ENCODE peak calls at places on chromosomes 13 and 19, in ten cellular contexts. W is Peyer's patch; M is fibroblast of lung; U is fibroblast of pulmonary artery; C is IMR-90; J is CD8-positive, alpha-beta T cell; P is tibial nerve; V is A673; I is choroid plexus epithelial cell; Q is GM12878. N is an unnamed sample.

GRCh38 chr13:114004416-114005205 is 30.7 kb upstream of the C13orf46 start:
- DNase-seq in P (peak), W (no peak), C (peak), Q (no peak), M (peak), V (no peak), U (peak), J (no peak), I (peak), N (no peak)

GRCh38 chr19:28495046-28495445 is 717.9 kb downstream of the UQCRFS1 start:
- DNase-seq in C (no peak), V (no peak), Q (no peak), U (peak), I (peak), W (no peak), J (no peak), P (no peak), M (no peak), N (no peak)

GRCh38 chr13:32330438-32330837 is 15.1 kb downstream of the BRCA2 start:
- DNase-seq in M (peak), U (peak), V (no peak), W (no peak), Q (no peak), C (peak), P (no peak), I (peak), J (no peak), N (peak)

GRCh38 chr19:35154535-35155406 is at the start of gene FXYD5:
- DNase-seq in C (peak), V (peak), M (peak), J (peak), Q (no peak), U (peak), P (no peak), W (no peak), I (peak), N (peak)

GRCh38 chr13:47904239-47904638 is 96.8 kb downstream of the SUCLA2 start:
- DNase-seq in V (no peak), U (no peak), C (no peak), I (no peak), M (no peak), P (no peak), W (no peak), J (no peak), Q (no peak), N (no peak)

GRCh38 chr13:106796280-106797047 is 228.5 kb upstream of the ARGLU1 start:
- DNase-seq in U (no peak), I (no peak), W (no peak), J (no peak), C (no peak), Q (peak), M (no peak), P (no peak), V (no peak), N (no peak)

GRCh38 chr13:40083841-40084240 is 428.4 kb downstream of the COG6 start:
- DNase-seq in J (no peak), M (no peak), P (no peak), V (no peak), Q (no peak), U (no peak), W (no peak), I (no peak), C (no peak), N (no peak)

GRCh38 chr19:35673121-35673804 is 6.9 kb downstream of the UPK1A start:
- DNase-seq in I (peak), Q (no peak), J (peak), U (peak), V (no peak), M (peak), C (peak), W (no peak), P (no peak), N (peak)

GRCh38 chr13:30572859-30573275 is 44.9 kb upstream of the USPL1 start:
- DNase-seq in J (peak), I (peak), M (peak), Q (peak), P (no peak), V (peak), C (peak), U (peak), W (no peak), N (peak)

GRCh38 chr19:33898062-33898677 is 101.5 kb downstream of the KCTD15 start:
- DNase-seq in J (no peak), I (no peak), C (no peak), M (no peak), W (no peak), V (no peak), U (no peak), P (no peak), Q (no peak), N (no peak)

GRCh38 chr19:11191273-11191755 is 6.0 kb downstream of the KANK2 start:
- DNase-seq in U (peak), J (no peak), Q (no peak), I (peak), V (peak), C (peak), M (peak), P (peak), W (no peak), N (peak)

GRCh38 chr13:98447881-98448641 is 128.8 kb downstream of the STK24 start:
- DNase-seq in U (no peak), I (peak), P (peak), Q (no peak), M (peak), W (no peak), C (no peak), J (no peak), V (peak), N (peak)

GRCh38 chr19:45599286-45599685 is 2.7 kb downstream of the GPR4 start:
- DNase-seq in J (no peak), C (no peak), M (no peak), Q (no peak), W (no peak), V (no peak), U (no peak), P (no peak), I (no peak), N (no peak)

GRCh38 chr13:113110852-113111315 is 5.3 kb downstream of the F7 start:
- DNase-seq in U (no peak), V (no peak), W (peak), I (no peak), Q (no peak), J (no peak), P (no peak), C (no peak), M (no peak), N (no peak)

GRCh38 chr13:98996046-98996445 is 18.2 kb upstream of the DOCK9 start:
- DNase-seq in Q (no peak), U (no peak), C (no peak), I (no peak), V (no peak), M (no peak), W (no peak), J (no peak), P (no peak), N (no peak)

GRCh38 chr19:35034005-35034502 is 3.8 kb downstream of the SCN1B start:
- DNase-seq in V (no peak), P (no peak), I (no peak), M (no peak), Q (no peak), W (no peak), U (no peak), C (no peak), J (no peak), N (no peak)

GRCh38 chr19:50708179-50708879 is 11.3 kb downstream of the SHANK1 start:
- DNase-seq in C (peak), U (no peak), V (no peak), W (no peak), I (no peak), J (no peak), P (no peak), M (no peak), Q (no peak), N (no peak)

GRCh38 chr13:32538234-32538620 is 368 bp downstream of the N4BP2L2 start:
- DNase-seq in P (no peak), I (peak), U (peak), Q (no peak), C (peak), V (no peak), J (no peak), M (peak), W (no peak), N (peak)

GRCh38 chr13:80214521-80214941 is 126.4 kb downstream of the SPRY2 start:
- DNase-seq in C (peak), W (no peak), V (peak), I (peak), M (no peak), P (no peak), J (no peak), U (no peak), Q (no peak), N (peak)

GRCh38 chr19:10818306-10819123 is 17.5 kb downstream of the TMED1 start:
- DNase-seq in M (no peak), P (no peak), I (no peak), J (no peak), Q (no peak), C (no peak), W (no peak), U (no peak), V (no peak), N (peak)

GRCh38 chr13:20942938-20943518 is 40.5 kb upstream of the XPO4 start:
- DNase-seq in P (no peak), M (no peak), Q (no peak), V (no peak), J (no peak), C (no peak), W (no peak), U (no peak), I (no peak), N (no peak)

GRCh38 chr19:5308471-5309437 is 31.9 kb downstream of the PTPRS start:
- DNase-seq in M (peak), V (peak), I (peak), J (no peak), U (peak), Q (no peak), W (no peak), P (peak), C (peak), N (peak)

GRCh38 chr13:20127563-20128458 is 33.0 kb downstream of the GJA3 start:
- DNase-seq in M (peak), W (peak), V (peak), P (peak), J (peak), C (peak), I (peak), Q (no peak), U (peak), N (peak)

GRCh38 chr13:101655435-101655834 is 203.0 kb downstream of the ITGBL1 start:
- DNase-seq in W (no peak), U (no peak), V (no peak), P (no peak), M (no peak), Q (peak), C (no peak), I (no peak), J (no peak), N (no peak)

GRCh38 chr19:13022859-13023636 is 27.8 kb downstream of the NFIX start:
- DNase-seq in Q (no peak), I (peak), U (peak), W (peak), V (peak), M (peak), P (peak), J (no peak), C (peak), N (peak)

GRCh38 chr19:6862673-6863078 is 24.7 kb upstream of the ADGRE1 start:
- DNase-seq in U (peak), W (peak), J (peak), V (peak), I (peak), C (peak), M (peak), P (peak), Q (peak), N (peak)

GRCh38 chr13:97142452-97142851 is 79.7 kb upstream of the MBNL2 start:
- DNase-seq in C (no peak), Q (no peak), U (peak), V (no peak), W (peak), I (peak), M (no peak), J (no peak), P (no peak), N (peak)

GRCh38 chr19:8569066-8569761 is 8.0 kb downstream of the MYO1F start:
- DNase-seq in W (no peak), I (peak), C (peak), V (no peak), U (peak), P (peak), Q (peak), M (peak), J (peak), N (peak)

GRCh38 chr19:21569497-21569870 is 64.1 kb downstream of the ZNF429 start:
- DNase-seq in U (no peak), M (peak), I (no peak), V (no peak), C (no peak), Q (no peak), W (no peak), P (no peak), J (peak), N (no peak)
- H3K4me3 ChIP-seq in U (no peak), M (no peak), I (no peak), V (no peak), C (peak), Q (no peak), W (peak), P (peak), J (no peak), N (no peak)

GRCh38 chr19:1244693-1245451 is 3.3 kb downstream of the ATP5F1D start:
- DNase-seq in M (no peak), P (no peak), U (no peak), C (no peak), V (no peak), W (peak), J (peak), Q (no peak), I (no peak), N (no peak)
- TF ChIP-seq CTCF in M (no peak), P (no peak), U (no peak), C (no peak), V (no peak), W (no peak), J (no peak), Q (no peak), I (no peak), N (no peak)

GRCh38 chr19:1790054-1790762 is 21.9 kb downstream of the ATP8B3 start:
- DNase-seq in U (no peak), C (no peak), W (no peak), J (no peak), P (no peak), V (no peak), Q (no peak), M (no peak), I (no peak), N (no peak)
- H3K4me3 ChIP-seq in U (no peak), C (no peak), W (no peak), J (no peak), P (no peak), V (no peak), Q (no peak), M (no peak), I (no peak), N (no peak)

GRCh38 chr13:93227906-93228801 is 1.5 kb downstream of the GPC6 start:
- DNase-seq in I (peak), V (peak), P (peak), Q (no peak), J (no peak), C (peak), U (peak), W (no peak), M (peak), N (peak)
- TF ChIP-seq CTCF in I (peak), V (peak), P (peak), Q (no peak), J (no peak), C (peak), U (peak), W (no peak), M (peak), N (peak)

DNA sequence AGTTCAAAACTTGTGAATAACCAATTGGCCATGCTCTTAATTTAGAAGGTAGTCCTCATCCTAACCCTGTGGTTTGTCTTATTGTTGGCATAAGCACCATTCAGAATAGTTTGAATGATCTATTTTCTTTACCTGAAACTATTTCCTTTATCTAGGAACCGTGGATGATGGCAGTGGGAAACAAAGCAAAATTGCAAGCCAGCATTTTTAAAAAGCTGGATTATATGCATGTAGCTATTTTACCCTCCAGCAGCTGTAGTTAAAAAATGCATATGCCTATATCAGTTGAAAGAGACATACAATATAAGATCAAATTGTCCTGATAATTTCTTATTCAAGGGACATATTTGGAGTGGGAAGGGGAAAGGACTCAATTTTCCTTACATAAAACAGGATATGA is 19.3 kb downstream of the ZNF613 start:
- DNase-seq in J (no peak), I (no peak), P (no peak), C (no peak), W (no peak), M (no peak), U (no peak), V (no peak), Q (no peak), N (no peak)
- H3K4me3 ChIP-seq in J (no peak), I (no peak), P (no peak), C (no peak), W (no peak), M (no peak), U (no peak), V (no peak), Q (no peak), N (no peak)

DNA sequence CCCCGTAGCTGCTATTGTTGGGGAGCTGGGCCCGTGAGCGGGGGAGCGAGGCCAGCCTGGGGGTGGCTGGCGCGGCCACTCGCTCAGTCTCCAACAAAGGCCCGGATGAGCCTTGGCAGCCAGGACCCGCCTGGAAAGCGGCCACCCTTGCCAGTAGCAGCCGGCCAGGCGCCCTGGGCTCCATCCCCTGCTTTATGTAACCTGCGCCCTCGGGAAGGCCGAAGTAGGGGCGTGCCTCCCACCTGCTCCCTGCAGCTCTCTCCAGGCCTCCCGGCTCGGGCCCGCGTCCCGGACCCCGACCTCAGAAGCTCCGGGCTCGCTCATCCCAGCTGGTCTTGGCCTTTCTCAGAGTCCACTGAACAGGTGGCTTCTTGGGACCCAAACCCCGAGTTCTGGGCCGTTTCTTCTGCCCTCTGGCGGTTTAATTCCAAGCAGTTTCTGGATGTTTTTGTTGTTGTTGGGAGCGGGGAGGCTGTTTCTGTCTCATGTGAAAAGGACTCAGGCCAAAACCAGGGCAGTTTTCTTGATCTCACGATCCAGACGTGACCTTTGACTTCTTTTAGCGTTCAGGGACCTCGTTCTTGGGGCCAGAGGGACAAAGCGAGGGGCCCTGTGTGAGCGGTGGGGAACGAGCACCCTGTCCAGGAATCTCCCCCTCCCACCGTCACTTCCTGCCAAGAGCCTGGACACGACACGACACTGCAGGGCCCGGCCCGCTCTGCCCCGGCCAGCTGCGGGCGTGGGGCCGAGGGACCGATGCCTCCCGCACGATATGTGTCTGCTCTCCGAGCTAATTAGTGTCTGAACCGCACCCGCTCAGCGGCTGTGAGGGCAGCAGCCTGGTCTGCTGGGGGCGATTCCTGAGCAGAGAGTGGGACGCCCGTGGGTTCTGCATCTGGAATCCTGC is 1.3 kb downstream of the CDC34 start:
- DNase-seq in U (peak), P (peak), J (peak), Q (no peak), C (peak), W (peak), I (peak), V (peak), M (peak), N (peak)
- TF ChIP-seq CTCF in U (peak), P (peak), J (peak), Q (peak), C (peak), W (no peak), I (peak), V (peak), M (peak), N (peak)

N was measured in AG10803.